ENCODE peak calls at places on chromosome 4, in eight cellular contexts. J, G, X, H, Q, U, Z and C are unnamed samples.
A peak's percentile ranks its signal among the peaks of the same experiment; 100 is the strongest.

GRCh38 chr4:5755679-5756078 is 44.7 kb downstream of the EVC start:
- DNase-seq in J (no peak), G (no peak), X (no peak), H (no peak), Q (no peak), U (no peak), Z (no peak), C (no peak)

GRCh38 chr4:13544556-13545393 is 467 bp upstream of the NKX3-2 start:
- DNase-seq in J (no peak), G (no peak), X (peak; percentile 7), H (peak; percentile 66), Q (peak; percentile 88), U (no peak), Z (peak; percentile 86), C (peak; percentile 85)

GRCh38 chr4:75306496-75306895 is 207.7 kb downstream of the RCHY1 start:
- DNase-seq in J (no peak), G (no peak), X (no peak), H (no peak), Q (no peak), U (no peak), Z (no peak), C (no peak)

GRCh38 chr4:10239982-10240654 is 123.5 kb upstream of the WDR1 start:
- DNase-seq in J (no peak), G (no peak), X (no peak), H (peak; percentile 32), Q (no peak), U (no peak), Z (no peak), C (no peak)

GRCh38 chr4:7015383-7016035 is 27.7 kb upstream of the TADA2B start:
- DNase-seq in J (no peak), G (no peak), X (no peak), H (peak; percentile 67), Q (no peak), U (no peak), Z (no peak), C (no peak)

GRCh38 chr4:10066704-10067651 is 45.7 kb upstream of the SLC2A9 start:
- DNase-seq in J (no peak), G (no peak), X (no peak), H (no peak), Q (no peak), U (no peak), Z (no peak), C (no peak)

GRCh38 chr4:63211377-63211776 is 1197.9 kb downstream of the TECRL start:
- DNase-seq in J (no peak), G (no peak), X (no peak), H (no peak), Q (no peak), U (peak; percentile 24), Z (no peak), C (no peak)

GRCh38 chr4:18568600-18568999 is 547.0 kb upstream of the LCORL start:
- DNase-seq in J (no peak), G (no peak), X (no peak), H (peak; percentile 6), Q (no peak), U (no peak), Z (no peak), C (no peak)

GRCh38 chr4:88445252-88445651 is 11.7 kb upstream of the HERC5 start:
- DNase-seq in J (no peak), G (no peak), X (no peak), H (no peak), Q (no peak), U (no peak), Z (no peak), C (no peak)

GRCh38 chr4:139790291-139790690 is 124.7 kb downstream of the MGST2 start:
- DNase-seq in J (no peak), G (no peak), X (no peak), H (no peak), Q (no peak), U (no peak), Z (no peak), C (no peak)

GRCh38 chr4:1771555-1772305 is 21.4 kb upstream of the FGFR3 start:
- DNase-seq in J (no peak), G (no peak), X (no peak), H (no peak), Q (peak; percentile 85), U (no peak), Z (no peak), C (peak; percentile 79)

GRCh38 chr4:2482693-2483092 is 13.8 kb downstream of the RNF4 start:
- DNase-seq in J (no peak), G (no peak), X (no peak), H (peak; percentile 79), Q (peak; percentile 68), U (peak; percentile 68), Z (no peak), C (peak; percentile 62)

GRCh38 chr4:123587983-123588494 is 191.4 kb downstream of the SPRY1 start:
- DNase-seq in J (peak; percentile 87), G (no peak), X (peak; percentile 80), H (peak; percentile 63), Q (no peak), U (no peak), Z (no peak), C (no peak)

GRCh38 chr4:13159041-13159620 is 325.0 kb downstream of the RAB28 start:
- DNase-seq in J (no peak), G (no peak), X (no peak), H (no peak), Q (no peak), U (no peak), Z (no peak), C (no peak)

GRCh38 chr4:10462876-10463275 is 5.7 kb upstream of the ZNF518B start:
- DNase-seq in J (no peak), G (no peak), X (no peak), H (no peak), Q (no peak), U (no peak), Z (no peak), C (no peak)

GRCh38 chr4:112287258-112287873 is 1.7 kb upstream of the TIFA start:
- DNase-seq in J (no peak), G (no peak), X (no peak), H (no peak), Q (no peak), U (no peak), Z (peak; percentile 22), C (peak; percentile 18)

DNA sequence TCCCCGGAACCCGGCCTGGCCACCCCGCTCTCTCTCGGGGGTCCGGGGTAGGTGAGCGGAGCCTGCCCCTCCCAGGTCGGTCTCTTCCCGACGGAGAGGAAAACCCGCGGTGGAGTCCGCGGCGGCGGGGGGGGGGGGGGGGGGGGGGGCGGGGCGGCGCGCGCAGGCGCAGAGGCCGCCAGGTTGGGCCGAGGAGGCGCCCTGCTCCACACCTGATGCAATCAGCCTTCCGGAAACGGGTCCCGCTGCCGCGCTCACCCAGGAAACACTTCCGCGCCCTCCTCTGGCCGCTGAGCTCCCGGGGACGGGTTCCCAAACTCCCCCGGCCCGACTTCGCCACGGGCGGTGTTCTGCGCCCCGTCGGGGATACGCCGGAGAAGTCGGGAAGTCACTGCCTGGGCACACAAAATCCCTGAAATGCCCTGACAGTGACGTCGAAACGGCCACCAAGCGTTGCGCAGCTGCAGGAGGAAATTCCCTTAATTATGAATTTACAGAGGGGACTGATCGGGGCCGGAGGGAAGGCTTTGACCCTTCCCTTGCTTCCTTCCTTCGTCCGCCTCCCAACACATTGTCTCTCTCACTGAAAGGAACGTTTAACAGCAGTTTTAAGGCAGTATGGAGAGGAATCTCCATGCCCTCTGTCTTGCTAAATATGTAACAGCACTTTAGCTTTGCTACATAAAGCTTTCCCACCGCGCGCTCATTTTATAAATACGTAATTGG is 2.1 kb upstream of the APBB2 start:
- DNase-seq in J (no peak), G (peak; percentile 90), X (no peak), H (peak; percentile 76), Q (peak; percentile 89), U (peak; percentile 32), Z (peak; percentile 90), C (peak; percentile 90)
- TF ChIP-seq CTCF in J (peak; percentile 28), G (peak; percentile 44), X (peak; percentile 50), H (peak; percentile 55), Q (peak; percentile 26), U (peak; percentile 35), Z (no peak), C (no peak)

GRCh38 chr4:85756938-85757337 is 282.0 kb downstream of the ARHGAP24 start:
- DNase-seq in J (no peak), G (no peak), X (no peak), H (peak; percentile 83), Q (peak; percentile 11), U (no peak), Z (no peak), C (peak; percentile 8)
- TF ChIP-seq CTCF in J (peak; percentile 60), G (peak; percentile 47), X (peak; percentile 67), H (peak; percentile 69), Q (peak; percentile 65), U (peak; percentile 58), Z (no peak), C (peak; percentile 33)

GRCh38 chr4:93201471-93201870 is 627.1 kb upstream of the ATOH1 start:
- DNase-seq in J (no peak), G (no peak), X (no peak), H (no peak), Q (no peak), U (no peak), Z (no peak), C (no peak)

GRCh38 chr4:93203708-93204107 is 624.8 kb upstream of the ATOH1 start:
- DNase-seq in J (no peak), G (no peak), X (no peak), H (no peak), Q (no peak), U (no peak), Z (no peak), C (no peak)

DNA sequence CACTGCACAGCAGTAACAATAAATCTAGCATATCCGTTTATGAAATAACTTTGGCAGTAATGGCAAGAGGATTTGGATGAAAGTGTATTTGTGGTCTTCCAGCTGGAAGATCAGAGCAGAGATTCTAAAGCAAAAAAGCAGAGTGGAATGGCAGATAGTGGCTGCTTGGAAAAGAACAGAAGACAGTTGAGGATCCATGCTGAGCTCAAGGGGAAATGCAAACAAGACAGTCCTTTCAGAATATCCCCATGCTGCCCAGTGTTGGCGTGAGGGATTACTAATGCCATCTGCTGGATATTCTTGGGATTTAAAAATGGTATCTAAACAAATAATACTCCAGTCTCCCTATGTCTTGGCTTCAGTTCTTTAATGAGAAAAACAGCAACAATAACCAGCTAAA is 629.1 kb upstream of the ATOH1 start:
- DNase-seq in J (no peak), G (no peak), X (no peak), H (peak; percentile 12), Q (peak; percentile 9), U (no peak), Z (no peak), C (peak; percentile 4)
- TF ChIP-seq CTCF in J (no peak), G (peak; percentile 61), X (peak; percentile 55), H (peak; percentile 30), Q (peak; percentile 19), U (peak; percentile 56), Z (no peak), C (no peak)

GRCh38 chr4:8688908-8689445 is 96.4 kb downstream of the CPZ start:
- DNase-seq in J (no peak), G (no peak), X (no peak), H (no peak), Q (no peak), U (no peak), Z (no peak), C (no peak)

GRCh38 chr4:8690216-8690786 is 97.7 kb downstream of the CPZ start:
- DNase-seq in J (no peak), G (no peak), X (no peak), H (no peak), Q (no peak), U (no peak), Z (no peak), C (no peak)

GRCh38 chr4:8689741-8690140 is 97.2 kb downstream of the CPZ start:
- DNase-seq in J (no peak), G (no peak), X (no peak), H (no peak), Q (no peak), U (no peak), Z (no peak), C (no peak)

GRCh38 chr4:8687083-8687482 is 94.5 kb downstream of the CPZ start:
- DNase-seq in J (no peak), G (no peak), X (no peak), H (no peak), Q (no peak), U (no peak), Z (no peak), C (no peak)

GRCh38 chr4:8688041-8688907 is 95.7 kb downstream of the CPZ start:
- DNase-seq in J (no peak), G (no peak), X (no peak), H (no peak), Q (no peak), U (no peak), Z (no peak), C (peak; percentile 47)
- TF ChIP-seq CTCF in J (peak; percentile 72), G (peak; percentile 43), X (peak; percentile 47), H (peak; percentile 20), Q (peak; percentile 40), U (peak; percentile 48), Z (peak; percentile 38), C (peak; percentile 47)